ENCODE peak calls at places on chromosomes 2 and 18, in seven cellular contexts. J is brain microvascular endothelial cell, V is nucleus accumbens, P is ACHN, Y is AG04450, Q is iris pigment epithelial cell, M is ecto neural progenitor cell. T is an unnamed sample.

GRCh38 chr2:240597054-240597418 is 10.5 kb downstream of the CAPN10 start:
- DNase-seq in Y (no peak), Q (no peak), M (no peak), V (no peak), J (no peak), P (no peak), T (no peak)

GRCh38 chr2:239938651-239939486 is 86.3 kb downstream of the NDUFA10 start:
- DNase-seq in Y (no peak), Q (no peak), M (no peak), J (no peak), V (no peak), P (no peak), T (no peak)

GRCh38 chr2:206736935-206737334 is 18.7 kb upstream of the DYTN start:
- DNase-seq in P (no peak), Q (no peak), V (no peak), Y (no peak), M (no peak), J (no peak), T (no peak)

GRCh38 chr2:65316072-65316471 is 88.4 kb downstream of the ACTR2 start:
- DNase-seq in V (no peak), M (no peak), J (no peak), Q (no peak), Y (peak; percentile 68), P (no peak), T (no peak)

GRCh38 chr2:258933-259332 is 4.9 kb downstream of the SH3YL1 start:
- DNase-seq in P (no peak), Y (no peak), M (no peak), V (no peak), J (no peak), Q (no peak), T (no peak)

GRCh38 chr2:241575624-241576292 is 17.2 kb downstream of the BOK start:
- DNase-seq in Q (no peak), M (peak; percentile 38), Y (no peak), V (no peak), P (no peak), J (no peak), T (no peak)

GRCh38 chr18:73842795-73843394 is 304.7 kb downstream of the FBXO15 start:
- DNase-seq in P (peak; percentile 50), M (peak; percentile 59), V (no peak), Q (peak; percentile 46), Y (peak; percentile 23), J (peak; percentile 48), T (peak; percentile 19)

GRCh38 chr18:76459687-76460350 is 35.2 kb downstream of the ZNF516 start:
- DNase-seq in M (peak; percentile 32), Y (peak; percentile 99), J (peak; percentile 99), V (no peak), P (peak; percentile 99), Q (peak; percentile 99), T (peak; percentile 74)

GRCh38 chr2:127877626-127878025 is 8.1 kb downstream of the AMMECR1L start:
- DNase-seq in J (no peak), Y (no peak), V (no peak), P (no peak), M (no peak), Q (no peak), T (no peak)

GRCh38 chr2:193966590-193966989 is 1690.4 kb upstream of the SLC39A10 start:
- DNase-seq in Y (peak; percentile 3), M (no peak), V (no peak), P (peak; percentile 79), J (peak; percentile 68), Q (peak; percentile 92), T (peak; percentile 20)

GRCh38 chr2:130874512-130874911 is 37.8 kb downstream of the ARHGEF4 start:
- DNase-seq in M (no peak), V (no peak), Q (no peak), P (no peak), Y (no peak), J (no peak), T (no peak)

GRCh38 chr2:27369471-27370025 is 590 bp downstream of the EIF2B4 start:
- DNase-seq in M (no peak), Q (peak; percentile 58), V (no peak), J (peak; percentile 22), P (peak; percentile 70), Y (no peak), T (peak; percentile 68)